ENCODE peak calls at places on chromosomes 5 and 9, in seven cellular contexts. I, A, U, L, Q, N and K are unnamed samples.

GRCh38 chr5:177416334-177416733 is 7.0 kb upstream of the F12 start:
- DNase-seq in I (no peak), A (no peak), U (peak), L (peak), Q (no peak), N (no peak), K (no peak)

GRCh38 chr5:135333737-135334515 is 65.1 kb downstream of the MACROH2A1 start:
- DNase-seq in I (no peak), A (no peak), U (no peak), L (no peak), Q (no peak), N (no peak), K (no peak)

GRCh38 chr5:9173281-9174048 is 372.4 kb downstream of the SEMA5A start:
- DNase-seq in I (no peak), A (no peak), U (no peak), L (no peak), Q (no peak), N (no peak), K (no peak)

GRCh38 chr9:79254900-79255651 is 316.7 kb upstream of the TLE4 start:
- DNase-seq in I (no peak), A (no peak), U (peak), L (no peak), Q (no peak), N (no peak), K (no peak)

GRCh38 chr9:78940121-78940855 is 631.5 kb upstream of the TLE4 start:
- DNase-seq in I (no peak), A (no peak), U (no peak), L (no peak), Q (no peak), N (no peak), K (no peak)

GRCh38 chr5:139443766-139444473 is 4.6 kb upstream of the DNAJC18 start:
- DNase-seq in I (no peak), A (no peak), U (no peak), L (no peak), Q (no peak), N (no peak), K (no peak)

GRCh38 chr5:126416266-126416925 is 6.8 kb upstream of the GRAMD2B start:
- DNase-seq in I (no peak), A (no peak), U (no peak), L (no peak), Q (no peak), N (no peak), K (no peak)

GRCh38 chr5:57551974-57552537 is 69.4 kb upstream of the ACTBL2 start:
- DNase-seq in I (no peak), A (no peak), U (no peak), L (no peak), Q (no peak), N (no peak), K (no peak)

GRCh38 chr9:76658510-76659231 is 105.6 kb upstream of the PCA3 start:
- DNase-seq in I (no peak), A (no peak), U (peak), L (no peak), Q (no peak), N (no peak), K (no peak)

GRCh38 chr5:151092750-151093149 is 11.9 kb upstream of the TNIP1 start:
- DNase-seq in I (no peak), A (no peak), U (no peak), L (no peak), Q (no peak), N (no peak), K (no peak)

GRCh38 chr9:878239-878638 is 36.7 kb downstream of the DMRT1 start:
- DNase-seq in I (no peak), A (no peak), U (no peak), L (no peak), Q (no peak), N (no peak), K (no peak)

GRCh38 chr9:105098370-105098769 is 146.1 kb upstream of the SLC44A1 start:
- DNase-seq in I (no peak), A (no peak), U (no peak), L (no peak), Q (no peak), N (no peak), K (no peak)

GRCh38 chr9:136239135-136239962 is 6.3 kb downstream of the QSOX2 start:
- DNase-seq in I (no peak), A (no peak), U (no peak), L (no peak), Q (no peak), N (no peak), K (no peak)

GRCh38 chr5:59149271-59149670 is 566.4 kb downstream of the RAB3C start:
- DNase-seq in I (no peak), A (no peak), U (no peak), L (no peak), Q (no peak), N (no peak), K (no peak)

GRCh38 chr9:135353935-135354334 is 125.6 kb upstream of the PPP1R26 start:
- DNase-seq in I (no peak), A (no peak), U (no peak), L (no peak), Q (no peak), N (no peak), K (no peak)

GRCh38 chr9:123358181-123358894 is 2.3 kb downstream of the CRB2 start:
- DNase-seq in I (no peak), A (no peak), U (no peak), L (no peak), Q (no peak), N (no peak), K (no peak)

GRCh38 chr5:142006363-142007236 is 6.2 kb downstream of the GNPDA1 start:
- DNase-seq in I (no peak), A (no peak), U (no peak), L (no peak), Q (no peak), N (no peak), K (no peak)

GRCh38 chr5:169395136-169395535 is 94.2 kb upstream of the SLIT3 start:
- DNase-seq in I (no peak), A (no peak), U (no peak), L (no peak), Q (no peak), N (no peak), K (no peak)

GRCh38 chr9:133635903-133636531 is at the start of gene DBH:
- DNase-seq in I (no peak), A (no peak), U (no peak), L (no peak), Q (no peak), N (no peak), K (no peak)
- H3K27ac ChIP-seq in I (no peak), A (no peak), U (no peak), L (no peak), Q (peak), N (no peak), K (no peak)

GRCh38 chr9:72952914-72953313 is at the start of gene ALDH1A1:
- DNase-seq in I (peak), A (peak), U (peak), L (peak), Q (no peak), N (peak), K (no peak)
- TF ChIP-seq POLR2A in I (no peak), A (no peak), U (peak), L (peak), Q (no peak), N (peak), K (peak)

GRCh38 chr5:173089581-173089980 is 33.4 kb downstream of the CREBRF start:
- DNase-seq in I (no peak), A (no peak), U (no peak), L (no peak), Q (no peak), N (no peak), K (no peak)

GRCh38 chr5:173094012-173094661 is 38.0 kb downstream of the CREBRF start:
- DNase-seq in I (no peak), A (no peak), U (peak), L (no peak), Q (no peak), N (no peak), K (no peak)

GRCh38 chr5:173090626-173091025 is 34.5 kb downstream of the CREBRF start:
- DNase-seq in I (no peak), A (no peak), U (no peak), L (no peak), Q (no peak), N (no peak), K (no peak)

GRCh38 chr5:173091981-173092380 is 35.8 kb downstream of the CREBRF start:
- DNase-seq in I (no peak), A (no peak), U (no peak), L (no peak), Q (no peak), N (no peak), K (no peak)

DNA sequence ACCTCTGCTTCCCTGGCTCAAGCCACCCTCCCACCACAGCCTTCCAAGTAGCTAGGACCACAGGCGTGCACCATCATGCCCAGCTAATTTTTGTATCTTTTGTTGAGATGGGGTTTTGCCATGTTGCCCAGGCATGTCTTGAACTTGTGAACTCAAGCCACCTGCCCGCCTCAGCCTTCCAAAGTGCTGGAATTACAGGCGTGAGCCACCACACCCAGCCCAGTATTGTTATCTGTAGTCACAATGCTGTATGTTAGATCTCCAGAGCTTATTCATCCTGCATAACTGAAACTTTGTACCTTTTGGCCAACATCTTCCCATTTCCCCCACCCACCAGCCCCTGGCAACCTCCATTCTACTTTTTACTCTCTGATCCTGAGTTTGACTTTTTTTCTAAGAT is 37.4 kb downstream of the CREBRF start:
- DNase-seq in I (no peak), A (peak), U (peak), L (no peak), Q (no peak), N (no peak), K (no peak)
- H3K27ac ChIP-seq in I (no peak), A (peak), U (no peak), L (no peak), Q (peak), N (peak), K (no peak)

GRCh38 chr9:99820330-99821186 is 1.1 kb upstream of the NR4A3 start:
- DNase-seq in I (peak), A (peak), U (peak), L (peak), Q (peak), N (peak), K (peak)
- TF ChIP-seq POLR2A in I (peak), A (peak), U (no peak), L (no peak), Q (no peak), N (no peak), K (no peak)

DNA sequence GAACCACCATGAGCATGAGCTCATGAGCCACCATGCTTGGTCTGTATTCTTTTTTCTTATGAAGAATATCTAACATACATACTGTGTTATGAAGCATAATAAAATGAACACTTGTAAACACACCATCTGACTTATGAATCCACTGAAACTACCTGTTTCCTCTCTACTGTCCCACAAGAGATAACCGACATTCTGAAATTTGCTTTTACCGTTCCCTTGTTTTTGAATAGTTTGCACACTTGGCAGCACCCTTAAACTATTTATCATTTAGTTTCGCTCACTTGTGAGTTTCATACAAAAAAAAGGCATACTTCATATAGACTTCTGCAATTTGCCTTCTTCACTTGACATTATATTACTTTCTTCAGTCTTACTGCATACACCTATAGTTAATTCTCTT is 8.9 kb downstream of the LARS1 start:
- DNase-seq in I (no peak), A (no peak), U (no peak), L (no peak), Q (no peak), N (no peak), K (no peak)
- H3K27ac ChIP-seq in I (no peak), A (no peak), U (no peak), L (no peak), Q (no peak), N (no peak), K (no peak)

GRCh38 chr5:73506459-73506955 is 8.3 kb downstream of the BTF3 start:
- DNase-seq in I (no peak), A (no peak), U (no peak), L (no peak), Q (no peak), N (no peak), K (no peak)
- TF ChIP-seq POLR2A in I (no peak), A (no peak), U (no peak), L (no peak), Q (no peak), N (no peak), K (no peak)

DNA sequence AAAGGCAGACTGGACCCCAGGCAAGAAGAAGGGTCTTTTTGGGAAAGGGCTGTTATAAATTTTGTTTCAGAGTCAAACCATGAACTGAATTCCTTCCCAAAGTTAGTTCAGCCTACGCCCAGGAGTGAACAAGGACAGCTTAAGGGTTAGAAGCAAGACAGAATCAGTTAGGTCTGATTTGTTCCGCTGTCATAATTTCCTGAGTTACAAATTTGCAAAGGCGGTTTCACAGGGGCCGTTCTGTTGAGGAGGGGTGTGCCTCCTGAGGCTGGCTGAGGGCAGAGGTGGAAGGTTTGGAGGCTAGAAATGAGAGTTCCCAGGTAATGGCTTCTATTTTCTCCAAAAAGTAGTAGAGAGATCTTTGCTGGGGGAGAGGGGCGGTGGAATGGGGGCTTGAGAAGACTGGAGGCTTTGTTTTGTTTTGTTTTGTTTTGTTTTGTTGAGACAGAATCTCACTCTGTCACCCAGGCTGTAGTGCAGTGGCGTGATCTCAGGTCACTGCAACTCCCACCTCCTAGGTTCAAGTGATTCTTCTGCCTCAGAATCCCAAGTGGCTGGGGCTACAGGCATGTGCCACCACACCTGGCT is 4.1 kb upstream of the CERCAM start:
- DNase-seq in I (no peak), A (no peak), U (no peak), L (no peak), Q (no peak), N (no peak), K (no peak)
- H3K27ac ChIP-seq in I (no peak), A (no peak), U (no peak), L (no peak), Q (no peak), N (no peak), K (no peak)

GRCh38 chr9:130834371-130835311 is at the start of gene ABL1:
- DNase-seq in I (peak), A (peak), U (peak), L (peak), Q (peak), N (peak), K (peak)
- TF ChIP-seq POLR2A in I (no peak), A (peak), U (peak), L (peak), Q (no peak), N (peak), K (peak)

GRCh38 chr5:18745988-18746615 is 1111.8 kb downstream of the TAF11L14 start:
- DNase-seq in I (no peak), A (no peak), U (peak), L (no peak), Q (peak), N (no peak), K (no peak)
- H3K27ac ChIP-seq in I (no peak), A (no peak), U (peak), L (peak), Q (peak), N (peak), K (peak)